ENCODE peak calls at places on chromosomes 4 and X, in nine cellular contexts. F is spleen, P is stomach, J is suprapubic skin, H is prostate gland, O is GM23338, E is SK-N-MC, A is Panc1, Q is transverse colon. D is an unnamed sample.

GRCh38 chrX:11103751-11104150 is 7.4 kb upstream of the HCCS start:
- DNase-seq in H (no peak), Q (no peak), O (no peak), F (no peak), P (no peak), E (no peak), J (no peak), A (no peak), D (no peak)

GRCh38 chr4:15341733-15342300 is 86.0 kb upstream of the C1QTNF7 start:
- DNase-seq in F (no peak), J (peak), E (no peak), Q (no peak), P (no peak), O (no peak), H (no peak), A (no peak), D (no peak)

GRCh38 chrX:39577976-39578962 is 519.5 kb downstream of the BCOR start:
- DNase-seq in P (peak), H (no peak), O (no peak), J (no peak), A (no peak), F (peak), E (no peak), Q (peak), D (no peak)

GRCh38 chr4:133270021-133270570 is 121.0 kb downstream of the PCDH10 start:
- DNase-seq in P (no peak), J (no peak), A (no peak), O (no peak), F (no peak), Q (no peak), E (no peak), H (no peak), D (no peak)

GRCh38 chr4:88818650-88819470 is 121.2 kb upstream of the NAP1L5 start:
- DNase-seq in Q (peak), A (peak), P (peak), H (peak), E (no peak), F (no peak), J (no peak), O (peak), D (no peak)

GRCh38 chr4:42555828-42556227 is 101.1 kb downstream of the ATP8A1 start:
- DNase-seq in P (no peak), H (no peak), A (no peak), J (no peak), O (no peak), F (no peak), E (no peak), Q (no peak), D (no peak)

GRCh38 chr4:57098945-57099344 is 11.2 kb downstream of the IGFBP7 start:
- DNase-seq in H (no peak), A (no peak), J (no peak), O (no peak), Q (no peak), E (no peak), F (no peak), P (no peak), D (no peak)

GRCh38 chr4:145739840-145740239 is 59.9 kb downstream of the C4orf51 start:
- DNase-seq in F (no peak), E (no peak), J (no peak), O (no peak), Q (peak), P (peak), A (no peak), H (no peak), D (no peak)

GRCh38 chrX:45697591-45697990 is 496.9 kb upstream of the DIPK2B start:
- DNase-seq in H (no peak), Q (no peak), F (no peak), O (no peak), A (no peak), P (no peak), E (no peak), J (no peak), D (no peak)

GRCh38 chr4:18816228-18816891 is 794.8 kb upstream of the LCORL start:
- DNase-seq in J (no peak), E (no peak), Q (no peak), F (no peak), P (no peak), H (no peak), O (no peak), A (no peak), D (no peak)

GRCh38 chr4:95761871-95762270 is 78.0 kb upstream of the PDHA2 start:
- DNase-seq in P (no peak), H (no peak), A (no peak), Q (no peak), J (no peak), E (no peak), F (no peak), O (no peak), D (no peak)

GRCh38 chrX:131762802-131763234 is 218.9 kb downstream of the OR13H1 start:
- DNase-seq in J (no peak), F (no peak), P (peak), H (no peak), A (peak), O (peak), E (no peak), Q (peak), D (no peak)

GRCh38 chr4:39698424-39699009 is 581 bp downstream of the UBE2K start:
- DNase-seq in E (no peak), A (no peak), H (peak), J (no peak), O (peak), F (peak), P (peak), Q (peak), D (peak)

GRCh38 chr4:5033266-5033945 is 14.1 kb upstream of the CYTL1 start:
- DNase-seq in P (no peak), Q (no peak), A (no peak), J (peak), F (peak), H (no peak), O (no peak), E (no peak), D (no peak)

GRCh38 chr4:119130365-119131065 is 5.1 kb upstream of the MYOZ2 start:
- DNase-seq in A (no peak), F (no peak), H (no peak), J (no peak), E (no peak), Q (no peak), O (no peak), P (no peak), D (no peak)

GRCh38 chr4:108868606-108869227 is 105.9 kb upstream of the ETNPPL start:
- DNase-seq in J (no peak), O (no peak), P (no peak), A (no peak), F (no peak), H (no peak), Q (no peak), E (no peak), D (no peak)

GRCh38 chr4:78764498-78764961 is 11.6 kb upstream of the BMP2K start:
- DNase-seq in H (no peak), A (no peak), O (no peak), E (no peak), F (no peak), J (no peak), Q (no peak), P (no peak), D (no peak)

GRCh38 chr4:142818009-142818408 is 28.1 kb downstream of the INPP4B start:
- DNase-seq in O (no peak), F (no peak), E (no peak), J (no peak), P (no peak), H (no peak), Q (no peak), A (no peak), D (no peak)

GRCh38 chrX:9865804-9866471 is 79.7 kb downstream of the SHROOM2 start:
- DNase-seq in F (no peak), A (no peak), O (no peak), Q (no peak), H (no peak), E (no peak), P (no peak), J (no peak), D (no peak)

GRCh38 chr4:87839309-87839946 is 6.7 kb downstream of the MEPE start:
- DNase-seq in Q (no peak), E (peak), A (no peak), O (peak), F (no peak), J (no peak), P (no peak), H (no peak), D (peak)

GRCh38 chrX:141642979-141643378 is 53.5 kb downstream of the SPANXA2 start:
- DNase-seq in H (no peak), A (no peak), O (peak), Q (no peak), P (no peak), F (no peak), J (no peak), E (no peak), D (no peak)

GRCh38 chrX:96611619-96612362 is 72.9 kb upstream of the DIAPH2 start:
- DNase-seq in P (no peak), E (no peak), H (no peak), J (no peak), O (no peak), A (no peak), F (no peak), Q (no peak), D (no peak)

GRCh38 chr4:138851626-138852443 is 163.7 kb upstream of the NOCT start:
- DNase-seq in Q (no peak), A (no peak), E (no peak), P (no peak), J (no peak), F (no peak), O (peak), H (no peak), D (no peak)

GRCh38 chr4:147737623-147738022 is 5.7 kb downstream of the ARHGAP10 start:
- DNase-seq in E (no peak), H (no peak), F (no peak), Q (no peak), J (no peak), P (no peak), O (peak), A (no peak), D (no peak)

GRCh38 chr4:147733614-147734344 is 1.9 kb downstream of the ARHGAP10 start:
- DNase-seq in H (no peak), Q (no peak), A (no peak), J (no peak), P (no peak), E (no peak), O (no peak), F (no peak), D (no peak)

GRCh38 chr4:147735413-147736301 is 3.8 kb downstream of the ARHGAP10 start:
- DNase-seq in P (no peak), E (no peak), F (no peak), A (no peak), Q (no peak), J (no peak), O (no peak), H (no peak), D (no peak)

GRCh38 chr4:147734496-147734895 is 2.6 kb downstream of the ARHGAP10 start:
- DNase-seq in P (no peak), E (no peak), A (no peak), J (no peak), Q (no peak), F (no peak), O (no peak), H (no peak), D (no peak)

DNA sequence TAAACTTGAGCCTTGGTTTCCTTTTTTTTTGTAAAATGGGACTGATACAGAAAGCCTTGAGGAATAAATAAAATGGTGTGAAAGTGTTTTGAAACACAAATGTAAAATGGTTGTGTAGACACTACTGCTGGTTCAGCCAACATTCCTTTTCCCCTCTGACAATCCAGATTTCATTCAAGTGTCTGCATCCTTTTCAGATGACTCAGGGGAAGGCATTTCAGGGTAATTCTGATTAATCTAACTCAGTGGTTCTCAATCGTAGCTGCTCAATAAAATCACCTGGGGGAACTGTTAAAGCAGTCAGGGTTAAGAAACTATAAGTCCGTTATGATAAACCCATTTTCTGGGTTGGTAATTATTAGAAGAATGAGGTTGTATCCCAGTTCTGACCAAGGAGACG is 4.6 kb downstream of the ARHGAP10 start:
- DNase-seq in O (peak), F (no peak), A (no peak), J (no peak), H (no peak), P (no peak), Q (no peak), E (no peak), D (no peak)
- H3K27ac ChIP-seq in O (no peak), F (no peak), A (peak), J (no peak), H (peak), P (peak), Q (peak), E (no peak), D (no peak)

DNA sequence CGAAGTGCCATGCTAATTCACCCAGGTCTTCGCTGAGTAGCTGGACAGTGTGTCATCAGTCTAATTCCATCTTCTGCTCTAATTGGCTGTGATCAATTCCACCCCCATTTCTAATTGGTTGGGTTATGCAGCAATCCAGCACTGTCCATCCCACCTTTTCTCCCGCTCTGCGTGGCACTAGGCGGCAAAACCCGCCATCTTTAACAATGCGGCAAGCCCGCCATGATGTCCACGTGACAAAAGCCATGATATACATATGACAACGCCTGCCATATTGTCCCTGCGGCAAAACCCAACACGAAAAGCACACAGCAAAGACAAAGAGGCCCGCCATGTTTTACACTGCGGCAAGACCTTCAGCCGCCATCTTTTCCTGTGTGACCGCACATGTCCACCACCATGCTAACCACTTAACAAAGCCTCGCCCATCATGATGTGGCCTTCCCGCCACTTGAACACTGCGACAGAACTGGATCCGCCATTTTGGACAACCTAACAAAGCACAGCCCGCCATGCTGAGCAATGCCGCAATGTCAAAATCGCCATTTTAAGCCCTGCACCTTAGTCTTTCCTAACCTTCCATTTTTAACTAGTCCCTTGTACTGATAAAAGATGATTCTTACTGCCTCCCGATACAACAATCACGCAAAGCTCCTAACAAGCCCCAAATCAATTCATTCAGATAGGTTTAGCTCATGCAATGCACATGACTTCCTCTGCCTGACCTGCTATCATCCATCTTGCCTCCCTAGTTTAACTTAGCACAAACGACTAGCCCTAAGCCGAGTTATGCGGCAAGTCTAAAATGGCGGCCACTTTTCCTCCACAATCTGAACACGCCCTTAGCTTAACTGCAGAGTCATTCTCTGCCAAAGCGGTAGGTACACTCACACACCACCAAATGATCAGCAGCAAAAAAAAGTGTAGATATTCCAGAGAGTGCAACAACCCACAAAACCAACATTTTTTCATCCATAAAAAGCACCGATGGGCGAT is 288.3 kb downstream of the CHIC1 start:
- DNase-seq in F (peak), E (peak), H (no peak), J (peak), Q (peak), A (no peak), P (peak), O (no peak), D (peak)
- TF ChIP-seq POLR2AphosphoS5 in F (no peak), E (peak), H (no peak), J (no peak), Q (peak), A (no peak), P (peak), O (no peak), D (peak)

DNA sequence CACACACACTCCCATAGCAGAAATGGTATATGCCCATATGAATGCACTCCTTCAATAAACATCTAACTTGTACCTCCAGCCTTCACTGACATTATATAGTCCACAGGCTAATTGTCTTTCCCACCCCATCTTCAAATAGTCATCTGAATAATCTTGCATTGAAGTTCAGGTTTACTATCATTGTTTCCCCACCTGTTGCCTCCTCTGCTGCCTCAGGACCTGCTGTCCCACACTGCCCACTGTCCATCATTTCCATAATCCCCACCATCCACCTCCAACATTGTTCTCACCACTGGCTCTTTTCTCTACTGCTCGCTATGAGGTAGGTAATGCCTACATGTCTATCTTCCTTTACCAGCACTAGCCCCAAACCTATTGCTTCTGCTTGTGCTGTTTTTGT is 66.1 kb downstream of the TBC1D9 start:
- DNase-seq in F (no peak), Q (no peak), H (no peak), E (no peak), P (no peak), A (no peak), J (no peak), O (no peak), D (no peak)
- H3K27ac ChIP-seq in F (no peak), Q (no peak), H (peak), E (no peak), P (peak), A (no peak), J (no peak), O (no peak), D (peak)

DNA sequence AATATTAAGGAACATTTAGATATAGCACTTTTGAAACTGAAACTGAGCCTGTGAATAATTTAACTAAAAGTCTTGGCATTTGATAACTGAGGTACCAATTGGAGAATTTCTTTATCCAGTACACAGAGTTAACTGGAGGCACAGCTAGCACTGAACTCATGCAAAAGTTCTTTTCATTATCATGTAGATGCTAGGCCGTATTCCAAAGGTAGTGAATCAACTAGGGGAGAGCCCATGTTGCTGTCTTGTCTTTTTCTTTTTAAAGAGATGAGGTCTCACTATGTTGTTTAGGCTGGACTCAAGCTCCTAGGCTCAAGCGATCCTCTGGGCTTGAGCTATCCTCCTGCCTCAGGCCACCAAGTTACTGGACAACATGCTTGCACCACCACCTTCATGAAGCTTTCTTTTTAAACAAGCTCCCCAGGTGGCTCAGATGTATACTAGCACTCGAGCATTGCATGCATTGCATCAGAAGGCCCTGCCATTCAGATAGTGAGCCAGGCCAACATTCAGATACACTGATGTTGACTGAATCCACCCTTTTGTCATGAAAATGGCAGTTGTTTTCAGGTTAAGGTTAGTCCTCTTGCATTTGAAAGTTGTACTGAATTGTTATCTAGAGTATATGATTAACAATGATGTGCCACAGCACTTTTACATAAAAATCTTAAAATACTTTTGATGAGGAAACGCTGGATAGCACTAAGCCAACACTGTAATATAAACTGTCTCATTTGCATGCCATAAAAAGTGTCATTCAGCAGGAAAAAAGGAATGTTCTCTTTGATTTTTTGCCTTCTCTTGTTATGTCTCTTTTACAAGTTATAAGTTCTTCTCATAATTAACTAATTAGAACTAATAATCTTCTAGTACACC is 76.6 kb downstream of the FNIP2 start:
- DNase-seq in A (no peak), E (no peak), F (no peak), P (no peak), H (no peak), O (peak), J (no peak), Q (no peak), D (no peak)
- TF ChIP-seq POLR2AphosphoS5 in A (no peak), E (no peak), F (no peak), P (no peak), H (no peak), O (no peak), J (no peak), Q (no peak), D (no peak)

D was measured in breast epithelium.